ENCODE peak calls at places on chromosome 11, in four cellular contexts. One of them, this sample, is unnamed.

GRCh38 chr11:35014352-35014751 is 97.9 kb downstream of the PDHX start:
- DNase-seq in neural crest cell: no peak
- DNase-seq in cardiac muscle cell: peak; percentile 40
- DNase-seq in stomach: no peak
- DNase-seq in this sample: no peak

GRCh38 chr11:134333951-134334350 is 2.2 kb downstream of the GLB1L2 start:
- DNase-seq in stomach: no peak
- DNase-seq in neural crest cell: no peak
- DNase-seq in cardiac muscle cell: no peak
- DNase-seq in this sample: no peak

GRCh38 chr11:45907911-45908370 is 870 bp upstream of the FREY1 start:
- DNase-seq in stomach: peak; percentile 55
- DNase-seq in cardiac muscle cell: no peak
- DNase-seq in neural crest cell: no peak
- DNase-seq in this sample: no peak

GRCh38 chr11:67347964-67348749 is 5.2 kb downstream of the POLD4 start:
- DNase-seq in cardiac muscle cell: peak; percentile 43
- DNase-seq in neural crest cell: no peak
- DNase-seq in stomach: no peak
- DNase-seq in this sample: no peak

GRCh38 chr11:120334894-120335462 is 1.2 kb upstream of the ARHGEF12 start:
- DNase-seq in cardiac muscle cell: peak; percentile 90
- DNase-seq in stomach: peak; percentile 64
- DNase-seq in neural crest cell: peak; percentile 76
- DNase-seq in this sample: peak; percentile 70

GRCh38 chr11:59283825-59284772 is 71.4 kb upstream of the MPEG1 start:
- DNase-seq in cardiac muscle cell: peak; percentile 60
- DNase-seq in neural crest cell: peak; percentile 26
- DNase-seq in stomach: peak; percentile 53
- DNase-seq in this sample: no peak

GRCh38 chr11:82796970-82797594 is 63.4 kb upstream of the FAM181B start:
- DNase-seq in stomach: no peak
- DNase-seq in neural crest cell: no peak
- DNase-seq in cardiac muscle cell: no peak
- DNase-seq in this sample: no peak

GRCh38 chr11:80085563-80085962 is 644.7 kb upstream of the TENM4 start:
- DNase-seq in neural crest cell: no peak
- DNase-seq in cardiac muscle cell: no peak
- DNase-seq in stomach: no peak
- DNase-seq in this sample: no peak

GRCh38 chr11:97990162-97990920 is 1030.4 kb upstream of the CNTN5 start:
- DNase-seq in stomach: no peak
- DNase-seq in neural crest cell: no peak
- DNase-seq in cardiac muscle cell: peak; percentile 6
- DNase-seq in this sample: no peak

GRCh38 chr11:32434387-32435151 is 770 bp downstream of the WT1 start:
- DNase-seq in neural crest cell: peak; percentile 14
- DNase-seq in cardiac muscle cell: peak; percentile 87
- DNase-seq in stomach: no peak
- DNase-seq in this sample: no peak

GRCh38 chr11:70399681-70400112 is 1.4 kb downstream of the CTTN start:
- DNase-seq in stomach: peak; percentile 81
- DNase-seq in neural crest cell: no peak
- DNase-seq in cardiac muscle cell: peak; percentile 97
- DNase-seq in this sample: peak; percentile 81

GRCh38 chr11:74316772-74317505 is 5.5 kb upstream of the P4HA3 start:
- DNase-seq in stomach: no peak
- DNase-seq in cardiac muscle cell: no peak
- DNase-seq in neural crest cell: no peak
- DNase-seq in this sample: no peak

GRCh38 chr11:58771458-58771855 is 39.7 kb upstream of the GLYAT start:
- DNase-seq in stomach: no peak
- DNase-seq in cardiac muscle cell: no peak
- DNase-seq in neural crest cell: no peak
- DNase-seq in this sample: no peak

GRCh38 chr11:38718049-38718448 is 2120.0 kb upstream of the RAG2 start:
- DNase-seq in stomach: no peak
- DNase-seq in neural crest cell: no peak
- DNase-seq in cardiac muscle cell: no peak
- DNase-seq in this sample: no peak

GRCh38 chr11:67158241-67158640 is 39.2 kb downstream of the KDM2A start:
- DNase-seq in neural crest cell: no peak
- DNase-seq in cardiac muscle cell: no peak
- DNase-seq in stomach: no peak
- DNase-seq in this sample: no peak

GRCh38 chr11:74936087-74936486 is 12.8 kb downstream of the XRRA1 start:
- DNase-seq in stomach: no peak
- DNase-seq in neural crest cell: no peak
- DNase-seq in cardiac muscle cell: no peak
- DNase-seq in this sample: no peak

GRCh38 chr11:120147094-120147949 is 9.4 kb upstream of the TRIM29 start:
- DNase-seq in cardiac muscle cell: no peak
- DNase-seq in neural crest cell: no peak
- DNase-seq in stomach: no peak
- DNase-seq in this sample: no peak

GRCh38 chr11:134452026-134452848 is 40.2 kb upstream of the B3GAT1 start:
- DNase-seq in neural crest cell: no peak
- DNase-seq in cardiac muscle cell: no peak
- DNase-seq in stomach: no peak
- DNase-seq in this sample: no peak

GRCh38 chr11:96275807-96276594 is 67.0 kb downstream of the MAML2 start:
- DNase-seq in neural crest cell: no peak
- DNase-seq in cardiac muscle cell: peak; percentile 49
- DNase-seq in stomach: no peak
- DNase-seq in this sample: no peak

GRCh38 chr11:27161071-27161470 is 120.5 kb downstream of the BBOX1 start:
- DNase-seq in neural crest cell: no peak
- DNase-seq in cardiac muscle cell: no peak
- DNase-seq in stomach: no peak
- DNase-seq in this sample: no peak

GRCh38 chr11:113395782-113396336 is 8.3 kb downstream of the ANKK1 start:
- DNase-seq in neural crest cell: no peak
- DNase-seq in stomach: no peak
- DNase-seq in cardiac muscle cell: no peak
- DNase-seq in this sample: no peak

GRCh38 chr11:97948793-97949192 is 1072.0 kb upstream of the CNTN5 start:
- DNase-seq in stomach: no peak
- DNase-seq in neural crest cell: no peak
- DNase-seq in cardiac muscle cell: no peak
- DNase-seq in this sample: no peak

GRCh38 chr11:120547301-120547700 is 35.8 kb downstream of the GRIK4 start:
- DNase-seq in cardiac muscle cell: peak; percentile 36
- DNase-seq in neural crest cell: no peak
- DNase-seq in stomach: no peak
- DNase-seq in this sample: no peak

GRCh38 chr11:10044618-10045017 is 249.4 kb downstream of the SBF2 start:
- DNase-seq in cardiac muscle cell: no peak
- DNase-seq in neural crest cell: no peak
- DNase-seq in stomach: no peak
- DNase-seq in this sample: no peak

GRCh38 chr11:44381261-44381660 is 71.3 kb upstream of the ALX4 start:
- DNase-seq in stomach: no peak
- DNase-seq in neural crest cell: no peak
- DNase-seq in cardiac muscle cell: no peak
- DNase-seq in this sample: no peak

GRCh38 chr11:4181780-4182721 is 87.5 kb downstream of the RRM1 start:
- DNase-seq in cardiac muscle cell: peak; percentile 64
- DNase-seq in neural crest cell: peak; percentile 57
- DNase-seq in stomach: peak; percentile 82
- DNase-seq in this sample: no peak

GRCh38 chr11:32081129-32081641 is 9.7 kb upstream of the RCN1 start:
- DNase-seq in neural crest cell: no peak
- DNase-seq in cardiac muscle cell: peak; percentile 34
- DNase-seq in stomach: no peak
- DNase-seq in this sample: no peak

GRCh38 chr11:27204527-27204926 is 158.5 kb downstream of the CCDC34 start:
- DNase-seq in neural crest cell: no peak
- DNase-seq in stomach: no peak
- DNase-seq in cardiac muscle cell: no peak
- DNase-seq in this sample: no peak

DNA sequence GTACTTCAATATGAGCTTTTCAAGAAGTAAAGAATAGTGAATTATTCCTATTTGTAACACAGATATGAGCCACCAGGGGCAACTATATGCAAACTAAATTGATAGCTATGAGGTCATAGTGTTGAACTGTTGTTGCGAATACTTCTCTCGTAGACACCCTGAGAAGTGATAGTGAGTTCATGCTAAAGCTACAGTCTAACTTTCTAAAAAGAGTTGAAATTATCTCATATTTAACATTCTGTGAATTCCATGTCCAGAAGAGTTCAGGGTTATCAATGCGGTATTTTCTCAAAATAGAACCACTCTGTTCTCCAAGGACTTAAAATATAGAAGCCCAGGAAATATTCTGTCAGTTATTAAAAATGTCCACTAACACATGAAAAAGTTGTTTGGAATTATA is 185.4 kb downstream of the AASDHPPT start:
- DNase-seq in cardiac muscle cell: peak; percentile 61
- DNase-seq in stomach: no peak
- DNase-seq in neural crest cell: no peak
- DNase-seq in this sample: no peak
- TF ChIP-seq CTCF in cardiac muscle cell: no peak
- TF ChIP-seq CTCF in stomach: no peak
- TF ChIP-seq CTCF in neural crest cell: no peak
- TF ChIP-seq CTCF in this sample: no peak

DNA sequence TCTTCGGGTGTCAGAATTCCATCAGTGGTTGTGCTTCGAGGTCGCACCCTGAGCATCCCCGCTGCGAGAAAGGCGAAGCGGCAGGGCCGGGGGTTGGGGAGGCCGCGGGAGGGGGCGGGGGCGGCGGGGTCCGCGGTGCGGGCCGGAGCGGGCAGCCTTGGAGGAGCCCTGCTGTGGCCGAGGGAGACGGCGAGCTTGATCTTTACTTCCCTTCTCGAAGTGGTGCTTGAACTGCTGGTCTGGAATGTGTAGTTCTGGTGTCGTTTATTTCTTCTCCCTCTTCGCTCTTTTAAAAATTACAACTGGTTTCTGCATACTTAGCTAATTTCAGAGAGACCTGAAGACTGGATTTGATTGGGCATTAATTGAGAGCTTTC is 1.1 kb downstream of the APLP2 start:
- DNase-seq in neural crest cell: no peak
- DNase-seq in stomach: no peak
- DNase-seq in cardiac muscle cell: peak; percentile 42
- DNase-seq in this sample: no peak
- TF ChIP-seq CTCF in neural crest cell: no peak
- TF ChIP-seq CTCF in stomach: no peak
- TF ChIP-seq CTCF in cardiac muscle cell: no peak
- TF ChIP-seq CTCF in this sample: no peak

DNA sequence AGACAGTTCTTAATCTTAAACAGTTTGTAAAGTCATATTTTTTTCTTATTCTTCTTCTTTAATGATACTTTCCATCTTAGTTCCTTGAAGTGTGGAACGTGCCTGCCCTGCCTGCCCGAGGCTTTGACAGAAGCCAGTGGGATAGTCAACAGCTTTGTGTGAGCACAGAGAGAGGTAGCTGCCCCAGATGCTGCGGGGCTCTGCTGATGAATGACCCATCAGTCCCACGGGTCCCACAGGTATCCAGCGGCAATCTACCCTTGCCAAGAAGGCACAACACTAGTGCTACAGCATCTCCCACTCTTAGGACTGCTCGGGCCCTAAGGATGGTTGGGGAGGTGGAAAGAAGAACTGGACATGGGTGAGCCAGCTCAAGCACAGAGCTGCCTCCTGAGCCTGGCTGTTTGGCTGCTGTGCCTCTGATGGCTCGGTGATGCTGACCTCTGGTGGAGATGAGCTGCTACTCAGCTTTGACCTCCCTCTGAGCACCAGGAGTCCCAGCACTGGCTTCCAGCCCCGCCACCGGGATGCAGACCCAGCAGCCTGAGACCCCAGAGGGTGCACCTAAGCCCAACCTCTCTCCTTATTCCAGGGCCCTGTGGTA is 11.8 kb upstream of the APLNR start:
- DNase-seq in neural crest cell: peak; percentile 69
- DNase-seq in stomach: peak; percentile 46
- DNase-seq in cardiac muscle cell: peak; percentile 83
- DNase-seq in this sample: peak; percentile 34
- TF ChIP-seq CTCF in neural crest cell: peak; percentile 71
- TF ChIP-seq CTCF in stomach: peak; percentile 60
- TF ChIP-seq CTCF in cardiac muscle cell: peak; percentile 83
- TF ChIP-seq CTCF in this sample: no peak

DNA sequence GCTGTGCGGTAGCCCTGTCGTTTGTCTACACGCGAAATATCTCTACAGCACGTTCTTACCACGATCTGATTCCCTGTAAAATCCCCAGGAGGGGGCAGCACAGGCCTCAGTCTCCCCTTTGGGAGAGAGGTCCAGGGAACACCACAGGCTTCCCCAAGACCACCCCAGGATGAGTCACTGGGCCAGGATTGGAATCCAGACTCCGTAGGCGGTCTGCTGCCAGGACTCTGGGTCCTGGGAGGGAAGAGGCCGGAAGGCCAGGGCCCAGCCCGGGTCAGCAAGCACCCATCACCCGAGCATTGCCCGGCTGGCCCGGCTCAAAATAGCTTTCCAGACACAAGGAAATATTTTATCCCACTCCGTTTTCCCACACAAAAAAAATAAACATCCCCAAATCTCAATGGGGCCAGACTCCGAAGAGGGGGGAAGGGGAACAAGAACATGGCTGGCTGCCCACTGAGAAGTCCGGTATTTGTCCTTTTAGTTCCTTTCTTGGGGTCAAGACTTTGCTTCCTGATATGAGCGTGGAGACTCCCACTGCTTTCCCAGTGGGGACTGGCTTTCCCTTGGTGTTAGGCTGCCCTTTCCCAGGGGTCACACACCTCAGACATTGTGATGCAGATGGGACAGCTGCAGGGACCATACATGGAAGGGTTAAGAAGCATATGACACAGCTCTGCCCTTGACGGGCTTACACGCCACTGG is 91.3 kb downstream of the LRRC32 start:
- DNase-seq in cardiac muscle cell: peak; percentile 80
- DNase-seq in stomach: no peak
- DNase-seq in neural crest cell: no peak
- DNase-seq in this sample: no peak
- TF ChIP-seq CTCF in cardiac muscle cell: peak; percentile 53
- TF ChIP-seq CTCF in stomach: no peak
- TF ChIP-seq CTCF in neural crest cell: no peak
- TF ChIP-seq CTCF in this sample: no peak

DNA sequence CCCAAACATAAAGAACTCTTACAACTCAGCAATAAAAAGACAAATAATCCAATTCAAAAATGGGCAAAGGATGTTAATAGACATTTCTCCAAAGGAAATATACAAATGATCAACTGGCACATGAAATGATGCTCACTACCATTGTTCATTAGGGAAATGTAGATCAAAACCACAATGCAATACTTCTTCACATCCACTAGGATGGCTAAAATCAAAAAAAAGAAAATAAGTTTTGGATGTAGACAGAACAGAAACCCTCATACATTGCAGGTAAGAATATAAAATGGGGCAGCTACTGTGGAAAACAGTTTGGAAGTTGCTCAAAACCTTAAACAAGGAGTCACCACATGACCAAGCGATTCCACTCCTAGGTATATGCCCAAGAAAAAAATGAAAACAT is 16.3 kb downstream of the SIK3 start:
- DNase-seq in cardiac muscle cell: no peak
- DNase-seq in neural crest cell: no peak
- DNase-seq in stomach: no peak
- DNase-seq in this sample: no peak
- TF ChIP-seq CTCF in cardiac muscle cell: no peak
- TF ChIP-seq CTCF in neural crest cell: peak; percentile 49
- TF ChIP-seq CTCF in stomach: no peak
- TF ChIP-seq CTCF in this sample: no peak